ENCODE peak calls at places on chromosome 19, in ten cellular contexts. Z is CD8-positive, alpha-beta T cell; O is fibroblast of lung; L is left lung; M is IMR-90; E is brain microvascular endothelial cell; C is adrenal gland; S is breast epithelium; W is colonic mucosa; T is transverse colon. D is an unnamed sample.
A peak's percentile ranks its signal among the peaks of the same experiment; 100 is the strongest.

GRCh38 chr19:18438331-18439024 is 545 bp upstream of the ISYNA1 start:
- DNase-seq in C (peak; percentile 79), O (no peak), E (peak; percentile 38), W (no peak), S (no peak), Z (no peak), T (no peak), L (no peak), M (no peak), D (no peak)

GRCh38 chr19:34990578-34991192 is 9.4 kb upstream of the GRAMD1A start:
- DNase-seq in W (no peak), T (no peak), E (no peak), C (no peak), M (no peak), O (no peak), Z (no peak), S (no peak), L (no peak), D (no peak)

GRCh38 chr19:44749994-44750393 is 1.5 kb downstream of the BCL3 start:
- DNase-seq in L (no peak), M (no peak), O (no peak), Z (no peak), S (no peak), T (no peak), E (no peak), C (no peak), W (no peak), D (no peak)

GRCh38 chr19:18789883-18790565 is 1.1 kb downstream of the COMP start:
- DNase-seq in T (no peak), L (peak; percentile 74), S (no peak), M (no peak), W (no peak), C (no peak), O (peak; percentile 25), E (no peak), Z (no peak), D (no peak)

GRCh38 chr19:16293133-16294085 is 31.2 kb upstream of the KLF2 start:
- DNase-seq in O (peak; percentile 96), M (peak; percentile 99), S (peak; percentile 61), L (no peak), W (peak; percentile 68), T (peak; percentile 66), E (peak; percentile 96), Z (no peak), C (peak; percentile 82), D (peak; percentile 96)

GRCh38 chr19:35015576-35016351 is 14.5 kb upstream of the SCN1B start:
- DNase-seq in O (peak; percentile 67), E (no peak), T (no peak), Z (no peak), C (no peak), S (no peak), M (peak; percentile 64), W (no peak), L (no peak), D (peak; percentile 54)

GRCh38 chr19:47305309-47305751 is 4.3 kb upstream of the C5AR1 start:
- DNase-seq in W (peak; percentile 75), Z (peak; percentile 13), O (peak; percentile 79), M (peak; percentile 90), L (peak; percentile 91), E (peak; percentile 73), T (peak; percentile 76), C (peak; percentile 84), S (peak; percentile 69), D (peak; percentile 76)

GRCh38 chr19:58544591-58545285 is 874 bp downstream of the TRIM28 start:
- DNase-seq in O (peak; percentile 32), W (peak; percentile 58), Z (peak; percentile 63), M (peak; percentile 47), E (no peak), L (no peak), T (no peak), C (no peak), S (no peak), D (no peak)

GRCh38 chr19:51830263-51830662 is 35.3 kb downstream of the FPR3 start:
- DNase-seq in M (no peak), W (no peak), C (no peak), E (no peak), S (no peak), L (no peak), Z (no peak), T (no peak), O (no peak), D (no peak)

GRCh38 chr19:53193534-53194222 is 520 bp upstream of the ZNF665 start:
- DNase-seq in T (no peak), W (no peak), E (no peak), Z (no peak), S (no peak), O (no peak), M (no peak), C (no peak), L (no peak), D (no peak)

GRCh38 chr19:35055715-35056179 is 14.2 kb downstream of the HPN start:
- DNase-seq in E (no peak), C (no peak), L (no peak), W (no peak), Z (no peak), O (no peak), T (no peak), S (no peak), M (no peak), D (no peak)

GRCh38 chr19:14428882-14429416 is 4.2 kb upstream of the PKN1 start:
- DNase-seq in W (no peak), O (no peak), Z (no peak), L (no peak), M (no peak), T (no peak), C (no peak), E (no peak), S (no peak), D (no peak)

GRCh38 chr19:47848425-47848824 is 10.6 kb upstream of the TPRX2 start:
- DNase-seq in Z (no peak), T (no peak), O (no peak), W (no peak), S (no peak), M (no peak), C (no peak), E (no peak), L (no peak), D (no peak)

GRCh38 chr19:49064768-49065611 is at the start of gene NTF4:
- DNase-seq in C (no peak), W (peak; percentile 20), S (no peak), E (no peak), M (no peak), L (no peak), Z (no peak), O (peak; percentile 41), T (no peak), D (no peak)

GRCh38 chr19:49069026-49069425 is 3.5 kb downstream of the KCNA7 start:
- DNase-seq in W (no peak), L (no peak), C (no peak), S (no peak), T (no peak), Z (no peak), M (no peak), E (no peak), O (no peak), D (no peak)

GRCh38 chr19:49065905-49066512 is 1.4 kb upstream of the NTF4 start:
- DNase-seq in W (no peak), Z (no peak), T (no peak), M (no peak), O (no peak), L (no peak), S (no peak), E (no peak), C (no peak), D (no peak)

GRCh38 chr19:49070416-49070815 is 2.1 kb downstream of the KCNA7 start:
- DNase-seq in Z (no peak), O (no peak), M (no peak), W (no peak), L (no peak), T (no peak), C (no peak), E (no peak), S (no peak), D (no peak)

DNA sequence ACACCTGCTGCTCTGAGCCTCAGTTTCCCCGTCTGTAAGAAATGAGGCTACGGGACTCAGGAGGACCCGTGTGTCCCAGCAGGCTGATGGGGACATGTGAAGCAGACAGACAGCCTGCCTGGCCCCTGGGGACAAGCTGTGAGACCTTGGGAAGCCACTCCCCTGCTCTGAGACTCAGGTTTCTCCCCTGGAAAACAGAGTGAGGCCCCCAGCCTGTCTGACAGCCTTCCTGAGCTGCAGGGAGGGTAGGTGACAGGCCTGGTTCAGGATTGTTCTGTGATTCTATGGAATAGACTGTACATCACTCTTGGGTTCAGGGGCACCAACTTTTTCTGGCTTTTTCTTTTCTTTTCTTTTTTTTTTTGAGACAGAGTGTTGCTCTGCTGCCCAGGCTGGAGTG is 2.9 kb upstream of the NTF4 start:
- DNase-seq in T (no peak), E (no peak), Z (no peak), L (no peak), M (no peak), S (no peak), W (no peak), C (no peak), O (no peak), D (no peak)
- H3K27me3 ChIP-seq in T (peaks cover 100% of the 10 kb centered on the region), E (peaks cover 12% of the 10 kb centered on the region), Z (peaks cover 11% of the 10 kb centered on the region), L (peaks cover 17% of the 10 kb centered on the region), M (peaks cover 59% of the 10 kb centered on the region), S (peaks cover 6% of the 10 kb centered on the region), W (peaks cover 31% of the 10 kb centered on the region), C (peaks cover 29% of the 10 kb centered on the region), O (peaks cover 42% of the 10 kb centered on the region), D (no peaks in the 10 kb centered on the region)

GRCh38 chr19:5063873-5064645 is 95.1 kb downstream of the KDM4B start:
- DNase-seq in C (no peak), Z (no peak), M (no peak), O (no peak), S (no peak), T (no peak), E (no peak), L (no peak), W (no peak), D (no peak)
- H3K27ac ChIP-seq in C (no peak overlapping the region), Z (no peak overlapping the region), M (no peak overlapping the region), O (no peak overlapping the region), S (no peak overlapping the region), T (no peak overlapping the region), E (no peak overlapping the region), L (no peak overlapping the region), W (no peak overlapping the region), D (no peak overlapping the region)

DNA sequence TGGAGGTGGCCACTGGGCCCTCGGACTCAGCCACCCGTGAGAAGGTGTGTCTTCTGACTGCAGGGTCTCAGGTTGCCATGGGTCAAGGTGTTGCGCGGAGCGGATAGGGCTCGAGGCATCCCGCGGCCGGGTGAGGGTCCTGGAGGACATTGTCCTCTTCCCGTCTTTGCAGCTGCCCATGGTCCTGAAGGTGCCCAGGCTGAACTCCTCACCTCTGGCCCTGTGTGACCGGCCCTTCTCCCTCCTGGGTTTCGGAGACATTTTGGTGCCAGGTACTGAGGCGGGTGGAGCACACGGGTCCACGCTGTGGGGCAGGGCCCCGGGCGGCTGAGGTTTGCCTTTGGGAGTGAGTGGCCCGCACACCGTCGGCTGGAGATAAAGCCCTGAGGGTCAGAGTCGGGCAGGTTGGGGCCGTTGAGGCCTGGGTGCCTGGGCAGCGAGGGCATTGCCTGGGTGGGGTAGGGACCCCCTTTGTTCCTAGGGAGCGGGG is 15.6 kb upstream of the TMPRSS9 start:
- DNase-seq in L (peak; percentile 67), M (no peak), S (no peak), O (no peak), T (no peak), E (no peak), Z (no peak), W (no peak), C (no peak), D (no peak)
- H3K36me3 ChIP-seq in L (no peaks in the 10 kb centered on the region), M (peaks cover 40% of the 10 kb centered on the region), S (no peaks in the 10 kb centered on the region), O (peaks cover 14% of the 10 kb centered on the region), T (no peaks in the 10 kb centered on the region), E (peaks cover 7% of the 10 kb centered on the region), Z (peaks cover 4% of the 10 kb centered on the region), W (no peaks in the 10 kb centered on the region), C (no peaks in the 10 kb centered on the region), D (peaks cover 7% of the 10 kb centered on the region)

GRCh38 chr19:4579389-4579788 is 19.9 kb upstream of the SEMA6B start:
- DNase-seq in E (no peak), L (no peak), C (no peak), Z (no peak), S (no peak), M (no peak), W (no peak), O (no peak), T (no peak), D (no peak)
- H3K27me3 ChIP-seq in E (peaks cover 24% of the 10 kb centered on the region), L (peaks cover 36% of the 10 kb centered on the region), C (no peaks in the 10 kb centered on the region), Z (peaks cover 33% of the 10 kb centered on the region), S (peaks cover 9% of the 10 kb centered on the region), M (peaks cover 35% of the 10 kb centered on the region), W (peaks cover 44% of the 10 kb centered on the region), O (peaks cover 31% of the 10 kb centered on the region), T (peaks cover 99% of the 10 kb centered on the region), D (peaks cover 27% of the 10 kb centered on the region)

D was measured in astrocyte.